ENCODE peak calls at places on chromosomes 7 and 10, in ten cellular contexts. T is CD8-positive, alpha-beta T cell; D is germinal center; U is nephron progenitor cell; Z is NCI-H1436; Q is lower lobe of right lung; M is GM23248; L is aorta; J is stimulated activated CD8-positive, alpha-beta memory T cell treated with anti-CD3 and anti-CD28 coated beads, Interleukin-15, amount 100 ng/mL, for 4 hours; W is heart right ventricle. N is an unnamed sample.

GRCh38 chr10:84138478-84139125 is 707 bp upstream of the GHITM start:
- DNase-seq in W (no peak), Q (peak), L (peak), Z (no peak), D (peak), T (peak), J (peak), U (no peak), M (no peak), N (peak)

GRCh38 chr10:125134483-125134848 is 25.9 kb downstream of the CTBP2 start:
- DNase-seq in J (no peak), Q (no peak), Z (no peak), W (no peak), M (no peak), U (no peak), L (no peak), T (no peak), D (no peak), N (no peak)

GRCh38 chr7:137684776-137685175 is 162.0 kb downstream of the DGKI start:
- DNase-seq in L (no peak), D (no peak), J (no peak), U (no peak), Q (no peak), M (no peak), T (no peak), Z (no peak), W (no peak), N (no peak)

GRCh38 chr10:98367626-98368451 is 47.1 kb downstream of the PYROXD2 start:
- DNase-seq in Q (no peak), W (no peak), T (no peak), L (no peak), D (no peak), Z (no peak), U (no peak), M (no peak), J (no peak), N (no peak)

GRCh38 chr7:111076205-111076604 is 14.7 kb upstream of the LRRN3 start:
- DNase-seq in W (no peak), Q (no peak), M (peak), D (no peak), Z (no peak), L (no peak), U (no peak), T (no peak), J (no peak), N (no peak)

GRCh38 chr10:101071266-101071884 is 9.6 kb downstream of the KAZALD1 start:
- DNase-seq in W (no peak), U (no peak), T (no peak), M (peak), L (peak), Z (no peak), D (no peak), J (no peak), Q (peak), N (no peak)

GRCh38 chr7:105030447-105030846 is 16.4 kb downstream of the KMT2E start:
- DNase-seq in Z (no peak), J (no peak), U (no peak), M (no peak), W (no peak), T (no peak), Q (no peak), D (no peak), L (no peak), N (no peak)

GRCh38 chr7:21543528-21544302 is 876 bp downstream of the DNAH11 start:
- DNase-seq in U (peak), T (no peak), J (no peak), M (peak), D (no peak), W (no peak), L (no peak), Z (peak), Q (no peak), N (peak)

GRCh38 chr7:28005075-28005847 is 175.3 kb downstream of the JAZF1 start:
- DNase-seq in Q (no peak), D (no peak), T (no peak), J (no peak), L (no peak), Z (no peak), U (no peak), M (no peak), W (no peak), N (no peak)

GRCh38 chr7:133051066-133051465 is 30.8 kb downstream of the CHCHD3 start:
- DNase-seq in U (no peak), L (no peak), Z (no peak), D (peak), Q (no peak), J (no peak), W (peak), M (peak), T (no peak), N (no peak)

GRCh38 chr10:79070611-79071534 is 2.1 kb downstream of the ZMIZ1 start:
- DNase-seq in L (peak), T (peak), D (no peak), J (no peak), W (peak), Z (peak), Q (peak), M (peak), U (peak), N (peak)

GRCh38 chr7:50589362-50589761 is 24.2 kb upstream of the DDC start:
- DNase-seq in Z (no peak), M (no peak), U (no peak), D (no peak), J (no peak), Q (no peak), W (no peak), T (no peak), L (no peak), N (no peak)

GRCh38 chr7:95534796-95535195 is 49.1 kb downstream of the ASB4 start:
- DNase-seq in T (no peak), Z (no peak), L (no peak), D (no peak), J (no peak), M (no peak), U (no peak), Q (no peak), W (no peak), N (no peak)

GRCh38 chr7:132279718-132280117 is 296.6 kb downstream of the PLXNA4 start:
- DNase-seq in J (no peak), T (no peak), U (no peak), W (no peak), M (no peak), L (no peak), Q (no peak), Z (no peak), D (no peak), N (no peak)

GRCh38 chr7:151225948-151226510 is 976 bp downstream of the ABCF2 start:
- DNase-seq in Z (no peak), J (no peak), D (no peak), Q (no peak), T (no peak), W (no peak), L (no peak), M (peak), U (no peak), N (no peak)

GRCh38 chr7:140050100-140050499 is 12.7 kb downstream of the PARP12 start:
- DNase-seq in Z (no peak), D (no peak), M (no peak), W (no peak), U (no peak), L (no peak), J (no peak), T (no peak), Q (no peak), N (no peak)

GRCh38 chr7:4665661-4666060 is 16.4 kb upstream of the FOXK1 start:
- DNase-seq in W (no peak), L (no peak), J (no peak), M (peak), U (no peak), Q (no peak), T (no peak), D (no peak), Z (no peak), N (no peak)

GRCh38 chr7:109873296-109873695 is 1217.6 kb upstream of the LRRN3 start:
- DNase-seq in D (no peak), J (no peak), W (no peak), Z (no peak), Q (no peak), M (no peak), T (no peak), L (no peak), U (no peak), N (peak)

N was measured in NCI-H2081.